ENCODE peak calls at places on chromosomes 12 and 14, in six cellular contexts. Q is tibial nerve, N is heart left ventricle, V is sigmoid colon, O is Peyer's patch, E is spleen. D is an unnamed sample.

GRCh38 chr12:5599378-5599777 is 167.5 kb downstream of the NTF3 start:
- DNase-seq in Q (no peak), N (no peak), V (no peak), O (no peak), E (no peak), D (no peak)

GRCh38 chr14:105260826-105261438 is 12.6 kb downstream of the BTBD6 start:
- DNase-seq in Q (no peak), N (no peak), V (no peak), O (no peak), E (no peak), D (no peak)

GRCh38 chr12:34142430-34142829 is 120.1 kb downstream of the ALG10 start:
- DNase-seq in Q (no peak), N (no peak), V (no peak), O (no peak), E (no peak), D (no peak)

GRCh38 chr12:116545936-116546335 is 13.2 kb upstream of the MAP1LC3B2 start:
- DNase-seq in Q (no peak), N (no peak), V (no peak), O (no peak), E (no peak), D (no peak)

GRCh38 chr14:95196268-95196667 is 38.9 kb upstream of the DICER1 start:
- DNase-seq in Q (no peak), N (no peak), V (no peak), O (no peak), E (no peak), D (no peak)

GRCh38 chr14:99518441-99519346 is 37.5 kb downstream of the CCNK start:
- DNase-seq in Q (peak; percentile 70), N (peak; percentile 71), V (peak; percentile 87), O (peak; percentile 54), E (peak; percentile 93), D (peak; percentile 77)

GRCh38 chr14:102891111-102891510 is 31.4 kb upstream of the AMN start:
- DNase-seq in Q (no peak), N (no peak), V (no peak), O (no peak), E (no peak), D (no peak)

GRCh38 chr14:38469156-38469555 is 213.3 kb upstream of the CLEC14A start:
- DNase-seq in Q (no peak), N (no peak), V (no peak), O (no peak), E (no peak), D (no peak)

GRCh38 chr12:47021298-47021697 is 58.1 kb upstream of the PCED1B start:
- DNase-seq in Q (peak; percentile 56), N (no peak), V (no peak), O (no peak), E (no peak), D (no peak)

GRCh38 chr12:122856999-122857671 is 21.9 kb downstream of the HIP1R start:
- DNase-seq in Q (no peak), N (no peak), V (no peak), O (no peak), E (peak; percentile 69), D (no peak)

GRCh38 chr12:990308-990648 is 745 bp upstream of the ERC1 start:
- DNase-seq in Q (peak; percentile 30), N (peak; percentile 73), V (peak; percentile 88), O (peak; percentile 64), E (peak; percentile 90), D (peak; percentile 80)

GRCh38 chr12:104219908-104220404 is 4.4 kb downstream of the TXNRD1 start:
- DNase-seq in Q (no peak), N (no peak), V (no peak), O (no peak), E (no peak), D (no peak)

GRCh38 chr14:104295681-104296387 is 157.4 kb downstream of the KIF26A start:
- DNase-seq in Q (no peak), N (peak; percentile 21), V (peak; percentile 36), O (no peak), E (peak; percentile 64), D (no peak)

GRCh38 chr12:89280833-89281533 is 71.3 kb downstream of the DUSP6 start:
- DNase-seq in Q (no peak), N (peak; percentile 29), V (no peak), O (no peak), E (no peak), D (no peak)

GRCh38 chr14:38090506-38090905 is 117.2 kb upstream of the SSTR1 start:
- DNase-seq in Q (no peak), N (no peak), V (no peak), O (no peak), E (no peak), D (no peak)

GRCh38 chr14:74346341-74346740 is 1.9 kb upstream of the VRTN start:
- DNase-seq in Q (no peak), N (no peak), V (peak; percentile 2), O (no peak), E (no peak), D (no peak)

GRCh38 chr12:34335819-34336262 is 313.5 kb downstream of the ALG10 start:
- DNase-seq in Q (no peak), N (no peak), V (no peak), O (no peak), E (no peak), D (peak; percentile 27)

GRCh38 chr12:14393736-14394135 is 28.3 kb downstream of the ATF7IP start:
- DNase-seq in Q (no peak), N (no peak), V (no peak), O (no peak), E (no peak), D (no peak)

GRCh38 chr14:61064210-61064609 is 83.2 kb downstream of the SLC38A6 start:
- DNase-seq in Q (no peak), N (no peak), V (no peak), O (no peak), E (no peak), D (no peak)

GRCh38 chr14:105102361-105102760 is 37.1 kb upstream of the GPR132 start:
- DNase-seq in Q (no peak), N (no peak), V (peak; percentile 7), O (no peak), E (no peak), D (no peak)

GRCh38 chr12:93851245-93851665 is 174.1 kb downstream of the CRADD start:
- DNase-seq in Q (no peak), N (no peak), V (no peak), O (no peak), E (no peak), D (no peak)

DNA sequence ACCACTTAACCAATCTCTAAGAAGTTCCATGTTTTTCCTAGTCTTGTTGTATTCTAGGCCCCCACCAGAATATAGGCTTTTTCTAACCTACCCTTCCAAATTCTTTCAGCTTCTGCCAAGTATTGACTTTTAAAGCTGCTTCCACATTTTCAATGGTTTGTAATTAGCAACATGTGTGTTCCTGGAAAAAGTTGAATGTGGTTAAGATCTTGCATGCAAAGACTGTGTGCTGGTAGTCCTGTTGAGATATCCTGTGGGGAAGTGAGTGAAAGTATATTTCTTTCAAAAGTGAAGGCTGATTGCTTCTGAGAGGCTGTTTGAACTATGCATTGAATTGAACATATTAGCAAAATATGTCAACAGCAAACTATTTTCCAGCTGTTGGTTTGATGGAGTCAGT is 646 bp upstream of the OR6C4 start:
- DNase-seq in Q (no peak), N (no peak), V (no peak), O (no peak), E (no peak), D (no peak)
- H3K27ac ChIP-seq in Q (no peak overlapping the region), N (no peak overlapping the region), V (no peak overlapping the region), O (no peak overlapping the region), E (no peak overlapping the region), D (no peak overlapping the region)

DNA sequence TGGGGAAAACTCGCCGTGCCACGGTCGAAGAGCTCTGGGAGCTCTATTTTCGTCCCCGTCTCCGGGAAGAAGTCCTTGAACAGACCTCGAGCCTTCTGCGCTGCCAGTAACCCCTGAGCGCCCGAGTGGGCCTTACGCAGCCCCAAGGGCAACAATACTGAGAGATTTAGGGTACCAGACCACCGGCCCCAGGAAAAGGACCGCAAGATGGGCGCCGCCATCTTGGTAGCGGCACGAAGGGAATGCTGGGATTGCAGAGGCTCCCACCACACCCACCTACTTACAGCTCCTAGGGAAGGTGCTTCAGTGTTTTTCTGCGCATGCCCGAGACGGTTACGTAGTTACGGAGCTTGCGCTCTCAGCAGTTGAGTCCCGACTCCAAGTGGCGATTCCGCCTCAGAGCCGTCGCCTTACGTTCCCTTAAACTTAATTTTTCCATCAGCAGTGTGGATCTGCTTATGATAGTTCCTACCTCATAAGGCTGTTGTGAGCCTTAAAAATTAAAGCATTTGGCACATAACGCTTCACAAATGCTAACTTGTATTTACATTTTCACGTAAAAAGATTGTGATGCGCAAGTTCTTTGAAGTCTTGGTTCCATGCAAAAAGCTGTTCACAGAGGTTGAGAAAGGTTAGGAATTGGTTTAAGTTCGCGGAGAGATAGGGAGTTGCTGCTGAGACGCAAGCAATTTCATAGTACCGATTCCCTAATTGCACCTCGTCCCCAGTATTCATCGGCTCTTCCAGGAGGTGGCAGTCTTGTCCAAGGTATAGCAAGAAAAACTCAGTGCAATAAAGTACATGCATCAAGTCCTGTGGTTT is at the start of gene YARS2:
- DNase-seq in Q (peak; percentile 90), N (peak; percentile 97), V (peak; percentile 98), O (peak; percentile 92), E (peak; percentile 95), D (peak; percentile 98)
- TF ChIP-seq POLR2A in Q (peak; percentile 65), N (peak; percentile 47), V (peak; percentile 33), O (peak; percentile 31), E (no peak), D (peak; percentile 73)

DNA sequence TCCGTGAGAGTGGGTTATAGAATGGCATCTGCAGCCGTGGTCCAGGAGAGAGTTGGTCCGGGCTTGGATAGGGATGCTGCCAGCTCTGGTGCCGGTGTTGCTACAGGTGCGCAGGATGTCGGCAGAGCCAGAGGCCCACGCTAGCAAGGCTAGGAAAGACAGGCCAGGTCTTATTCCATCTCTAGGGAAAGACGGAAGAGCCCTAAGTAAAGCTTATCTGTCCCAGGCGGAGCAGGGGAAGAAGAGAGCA is 485 bp upstream of the PSME1 start:
- DNase-seq in Q (no peak), N (no peak), V (no peak), O (no peak), E (no peak), D (no peak)
- H3K27ac ChIP-seq in Q (peak overlapping the region; percentile 98), N (peak overlapping the region; percentile 95), V (peak overlapping the region; percentile 95), O (peak overlapping the region; percentile 95), E (peak overlapping the region; percentile 97), D (peak overlapping the region; percentile 86)

GRCh38 chr14:76919431-76919810 is 93.2 kb downstream of the LRRC74A start:
- DNase-seq in Q (no peak), N (no peak), V (no peak), O (no peak), E (no peak), D (no peak)

GRCh38 chr14:76917759-76918175 is 91.6 kb downstream of the LRRC74A start:
- DNase-seq in Q (no peak), N (peak; percentile 82), V (peak; percentile 88), O (no peak), E (no peak), D (peak; percentile 55)

GRCh38 chr14:76918176-76918750 is 92.1 kb downstream of the LRRC74A start:
- DNase-seq in Q (peak; percentile 71), N (peak; percentile 85), V (peak; percentile 94), O (no peak), E (peak; percentile 88), D (no peak)

GRCh38 chr14:76919811-76920571 is 93.8 kb downstream of the LRRC74A start:
- DNase-seq in Q (no peak), N (peak; percentile 66), V (peak; percentile 73), O (no peak), E (no peak), D (peak; percentile 34)

GRCh38 chr14:76918751-76919421 is 92.7 kb downstream of the LRRC74A start:
- DNase-seq in Q (peak; percentile 91), N (peak; percentile 98), V (peak; percentile 99), O (peak; percentile 39), E (peak; percentile 88), D (peak; percentile 96)
- TF ChIP-seq POLR2A in Q (no peak), N (peak; percentile 37), V (no peak), O (no peak), E (no peak), D (no peak)

D was measured in testis.